ENCODE peak calls at places on chromosomes 2 and 18, in five cellular contexts. Y is left colon; Q is activated CD4-positive, CD25-positive, alpha-beta regulatory T cell treated with anti-CD3 and anti-CD28 coated beads, Interleukin-2, amount 50 U/mL, for 16 hours; Z is HTR-8/SVneo; D is ovary. T is an unnamed sample.

GRCh38 chr2:172951554-172951953 is 124.1 kb upstream of the MAP3K20 start:
- DNase-seq in D (no peak), Z (no peak), Q (no peak), Y (no peak), T (no peak)

GRCh38 chr2:101124684-101125366 is 26.4 kb downstream of the TBC1D8 start:
- DNase-seq in Z (peak; percentile 81), Y (peak; percentile 68), Q (no peak), D (no peak), T (no peak)

GRCh38 chr18:26458526-26459232 is 89.7 kb downstream of the KCTD1 start:
- DNase-seq in Q (no peak), Z (no peak), D (no peak), Y (no peak), T (peak; percentile 77)

GRCh38 chr18:47975701-47976100 is 45.2 kb upstream of the SMAD2 start:
- DNase-seq in D (no peak), Z (no peak), Y (no peak), Q (no peak), T (no peak)

GRCh38 chr2:2892378-2892777 is 485.2 kb downstream of the EIPR1 start:
- DNase-seq in D (no peak), Z (no peak), Q (no peak), Y (no peak), T (no peak)

GRCh38 chr18:79506191-79507075 is 110.7 kb downstream of the NFATC1 start:
- DNase-seq in Z (no peak), Q (no peak), Y (peak; percentile 28), D (peak; percentile 30), T (no peak)

GRCh38 chr2:9071032-9071431 is 67.5 kb upstream of the MBOAT2 start:
- DNase-seq in Q (no peak), Y (peak; percentile 62), D (no peak), Z (peak; percentile 65), T (no peak)

GRCh38 chr2:230793573-230794359 is 71.0 kb upstream of the ITM2C start:
- DNase-seq in D (peak; percentile 50), Z (peak; percentile 80), Q (peak; percentile 52), Y (peak; percentile 71), T (no peak)

GRCh38 chr2:152449578-152449977 is 114.6 kb downstream of the FMNL2 start:
- DNase-seq in Q (no peak), Y (no peak), D (no peak), Z (no peak), T (no peak)

GRCh38 chr18:24342347-24342746 is 55.3 kb downstream of the OSBPL1A start:
- DNase-seq in D (no peak), Y (no peak), Q (no peak), Z (no peak), T (no peak)

GRCh38 chr18:11309172-11309571 is 159.8 kb upstream of the PIEZO2 start:
- DNase-seq in Q (no peak), D (no peak), Z (no peak), Y (no peak), T (no peak)

GRCh38 chr2:82837588-82838304 is 1621.3 kb downstream of the SUCLG1 start:
- DNase-seq in Y (no peak), Q (no peak), Z (peak; percentile 76), D (no peak), T (no peak)

GRCh38 chr2:162175720-162176119 is 23.7 kb upstream of the GCG start:
- DNase-seq in Z (no peak), Q (no peak), Y (no peak), D (no peak), T (no peak)

GRCh38 chr2:40962026-40962425 is 510.1 kb upstream of the SLC8A1 start:
- DNase-seq in Q (no peak), Y (no peak), D (no peak), Z (no peak), T (no peak)

GRCh38 chr2:232085826-232086425 is 124.4 kb downstream of the DIS3L2 start:
- DNase-seq in Y (no peak), D (no peak), Q (no peak), Z (no peak), T (no peak)

GRCh38 chr2:166612214-166612613 is 118.2 kb upstream of the SCN7A start:
- DNase-seq in Z (no peak), Y (no peak), Q (no peak), D (no peak), T (no peak)

GRCh38 chr2:206086683-206087350 is 843 bp upstream of the INO80D start:
- DNase-seq in D (no peak), Y (no peak), Q (no peak), Z (no peak), T (no peak)

GRCh38 chr2:48767330-48767729 is 11.8 kb upstream of the LHCGR start:
- DNase-seq in Y (no peak), D (no peak), Q (no peak), Z (no peak), T (no peak)

GRCh38 chr2:219502618-219503017 is 3.9 kb downstream of the GMPPA start:
- DNase-seq in Q (no peak), D (no peak), Y (no peak), Z (no peak), T (no peak)

GRCh38 chr18:6681331-6681875 is 48.1 kb upstream of the ARHGAP28 start:
- DNase-seq in Y (no peak), D (no peak), Q (no peak), Z (no peak), T (no peak)

GRCh38 chr18:48037481-48038271 is 107.2 kb upstream of the SMAD2 start:
- DNase-seq in Z (no peak), Y (peak; percentile 25), D (no peak), Q (no peak), T (peak; percentile 17)

GRCh38 chr2:74317696-74318095 is 25.5 kb downstream of the SLC4A5 start:
- DNase-seq in Y (no peak), Z (no peak), Q (no peak), D (no peak), T (no peak)

GRCh38 chr2:28602751-28603639 is 107.1 kb downstream of the PLB1 start:
- DNase-seq in Y (no peak), Q (no peak), Z (no peak), D (no peak), T (no peak)

GRCh38 chr2:24917086-24917485 is 3.0 kb downstream of the ADCY3 start:
- DNase-seq in Q (no peak), Z (no peak), D (no peak), Y (no peak), T (no peak)

GRCh38 chr2:28821295-28821958 is 10.8 kb downstream of the SPDYA start:
- DNase-seq in Z (peak; percentile 60), D (no peak), Y (peak; percentile 30), Q (peak; percentile 41), T (no peak)

GRCh38 chr2:181812106-181812745 is 79.3 kb upstream of the ITPRID2 start:
- DNase-seq in D (no peak), Z (no peak), Y (no peak), Q (no peak), T (no peak)

GRCh38 chr2:161994766-161995165 is 79.2 kb downstream of the DPP4 start:
- DNase-seq in D (no peak), Y (no peak), Z (no peak), Q (no peak), T (no peak)

GRCh38 chr2:98568161-98568956 is 40.0 kb downstream of the COA5 start:
- DNase-seq in Y (no peak), D (no peak), Z (no peak), Q (no peak), T (no peak)

GRCh38 chr2:210895132-210895531 is 338.7 kb downstream of the CPS1 start:
- DNase-seq in Z (no peak), Y (no peak), D (no peak), Q (no peak), T (no peak)

GRCh38 chr2:9697904-9698303 is 67.1 kb upstream of the YWHAQ start:
- DNase-seq in Q (no peak), Z (no peak), D (no peak), Y (no peak), T (no peak)

GRCh38 chr18:37161491-37161890 is 332.6 kb downstream of the KIAA1328 start:
- DNase-seq in Y (no peak), Q (no peak), D (no peak), Z (no peak), T (no peak)

T was measured in NCI-H2029.